ENCODE peak calls at places on chromosomes 12 and 14, in five cellular contexts. H is amniotic stem cell, E is substantia nigra, V is glutamatergic neuron, B is left cardiac atrium. U is an unnamed sample.

GRCh38 chr14:94770815-94771190 is 890 bp upstream of the GSC start:
- DNase-seq in H (no peak), E (no peak), V (no peak), B (no peak), U (no peak)

GRCh38 chr12:66813137-66813867 is 134.4 kb upstream of the GRIP1 start:
- DNase-seq in H (no peak), E (no peak), V (no peak), B (no peak), U (no peak)

GRCh38 chr12:14937689-14938088 is 648 bp downstream of the ERP27 start:
- DNase-seq in H (no peak), E (no peak), V (no peak), B (no peak), U (no peak)

GRCh38 chr12:15534322-15534721 is 212.0 kb downstream of the PTPRO start:
- DNase-seq in H (no peak), E (no peak), V (no peak), B (no peak), U (no peak)

GRCh38 chr14:34460295-34460694 is 1.7 kb downstream of the SPTSSA start:
- DNase-seq in H (no peak), E (no peak), V (no peak), B (no peak), U (no peak)

GRCh38 chr12:7130791-7131501 is 775 bp downstream of the CLSTN3 start:
- DNase-seq in H (no peak), E (no peak), V (peak), B (peak), U (no peak)

GRCh38 chr12:130983328-130984017 is 29.8 kb downstream of the ADGRD1 start:
- DNase-seq in H (no peak), E (no peak), V (no peak), B (no peak), U (no peak)

GRCh38 chr12:55705802-55706402 is 1.8 kb downstream of the ITGA7 start:
- DNase-seq in H (no peak), E (no peak), V (no peak), B (peak), U (no peak)

GRCh38 chr12:100868487-100868886 is 73.9 kb downstream of the ANO4 start:
- DNase-seq in H (no peak), E (no peak), V (no peak), B (no peak), U (no peak)

GRCh38 chr14:55867726-55868125 is 250.5 kb upstream of the PELI2 start:
- DNase-seq in H (no peak), E (no peak), V (no peak), B (no peak), U (no peak)

GRCh38 chr14:34356267-34356660 is 105.8 kb downstream of the SPTSSA start:
- DNase-seq in H (no peak), E (no peak), V (no peak), B (peak), U (no peak)

GRCh38 chr12:74660442-74660841 is 122.8 kb downstream of the ATXN7L3B start:
- DNase-seq in H (no peak), E (no peak), V (no peak), B (no peak), U (no peak)

GRCh38 chr14:105890474-105891220 is 364.3 kb downstream of the TMEM121 start:
- DNase-seq in H (no peak), E (no peak), V (no peak), B (peak), U (no peak)

GRCh38 chr12:119412811-119413794 is 78.6 kb downstream of the CCDC60 start:
- DNase-seq in H (no peak), E (peak), V (peak), B (peak), U (peak)

GRCh38 chr14:101019974-101020710 is 116.6 kb upstream of the RTL1 start:
- DNase-seq in H (no peak), E (no peak), V (no peak), B (no peak), U (no peak)

GRCh38 chr14:74974364-74975058 is 19.1 kb upstream of the PGF start:
- DNase-seq in H (no peak), E (no peak), V (no peak), B (no peak), U (no peak)

GRCh38 chr12:111029305-111029704 is 108.9 kb upstream of the MYL2 start:
- DNase-seq in H (no peak), E (no peak), V (no peak), B (no peak), U (no peak)

GRCh38 chr14:53153702-53154112 is 584 bp upstream of the DDHD1 start:
- DNase-seq in H (no peak), E (no peak), V (no peak), B (no peak), U (peak)

GRCh38 chr14:96180004-96180403 is 24.6 kb upstream of the BDKRB2 start:
- DNase-seq in H (no peak), E (no peak), V (no peak), B (no peak), U (no peak)

GRCh38 chr12:128365831-128366231 is 98.9 kb downstream of the TMEM132C start:
- DNase-seq in H (no peak), E (peak), V (peak), B (peak), U (peak)

GRCh38 chr12:82682326-82682725 is 4.4 kb upstream of the TMTC2 start:
- DNase-seq in H (no peak), E (no peak), V (no peak), B (no peak), U (no peak)

GRCh38 chr12:60205500-60205899 is 609.7 kb downstream of the SLC16A7 start:
- DNase-seq in H (no peak), E (no peak), V (no peak), B (no peak), U (no peak)

GRCh38 chr12:6200266-6201198 is at the start of gene CD9:
- DNase-seq in H (no peak), E (peak), V (no peak), B (peak), U (no peak)

GRCh38 chr12:89454080-89454848 is 70.3 kb downstream of the GALNT4 start:
- DNase-seq in H (no peak), E (no peak), V (no peak), B (no peak), U (no peak)

GRCh38 chr14:106459971-106460730 is 933.8 kb downstream of the TMEM121 start:
- DNase-seq in H (no peak), E (no peak), V (no peak), B (no peak), U (no peak)

GRCh38 chr14:76331328-76332011 is 44.5 kb upstream of the ESRRB start:
- DNase-seq in H (no peak), E (no peak), V (no peak), B (no peak), U (no peak)

GRCh38 chr14:34437729-34438080 is 24.3 kb downstream of the SPTSSA start:
- DNase-seq in H (no peak), E (no peak), V (no peak), B (no peak), U (no peak)

GRCh38 chr12:49776413-49776812 is 35.1 kb downstream of the TMBIM6 start:
- DNase-seq in H (peak), E (no peak), V (peak), B (peak), U (peak)

GRCh38 chr12:97194551-97194950 is 268.1 kb upstream of the RMST start:
- DNase-seq in H (no peak), E (no peak), V (no peak), B (no peak), U (no peak)

GRCh38 chr14:65070710-65071033 is 31.6 kb downstream of the MAX start:
- DNase-seq in H (no peak), E (no peak), V (no peak), B (no peak), U (no peak)

GRCh38 chr12:27868165-27868564 is 88.1 kb upstream of the MANSC4 start:
- DNase-seq in H (peak), E (no peak), V (no peak), B (no peak), U (no peak)

GRCh38 chr12:53867216-53868012 is 71.2 kb upstream of the HOXC13 start:
- DNase-seq in H (no peak), E (no peak), V (no peak), B (no peak), U (no peak)

GRCh38 chr12:53498235-53498630 is 1.0 kb downstream of the MAP3K12 start:
- DNase-seq in H (no peak), E (no peak), V (no peak), B (no peak), U (no peak)

GRCh38 chr12:132475304-132476037 is 14.5 kb upstream of the FBRSL1 start:
- DNase-seq in H (no peak), E (no peak), V (no peak), B (no peak), U (no peak)

GRCh38 chr14:95946867-95947266 is 70.2 kb downstream of the TUNAR start:
- DNase-seq in H (no peak), E (no peak), V (no peak), B (no peak), U (no peak)

GRCh38 chr14:104777808-104778249 is 17.7 kb downstream of the AKT1 start:
- DNase-seq in H (no peak), E (no peak), V (no peak), B (no peak), U (no peak)

GRCh38 chr14:50089213-50089612 is 27.2 kb downstream of the VCPKMT start:
- DNase-seq in H (no peak), E (no peak), V (no peak), B (no peak), U (no peak)

GRCh38 chr14:95190346-95190840 is 33.1 kb upstream of the DICER1 start:
- DNase-seq in H (no peak), E (no peak), V (no peak), B (no peak), U (no peak)

GRCh38 chr12:53222170-53223005 is 9.6 kb downstream of the RARG start:
- DNase-seq in H (no peak), E (no peak), V (no peak), B (no peak), U (no peak)

GRCh38 chr12:54017845-54018607 is 9.2 kb downstream of the HOXC8 start:
- DNase-seq in H (no peak), E (no peak), V (peak), B (peak), U (peak)